ENCODE peak calls at places on chromosomes 4 and X, in eight cellular contexts. W is thyroid gland, G is GM13976, J is skeletal muscle cell, B is cardiac fibroblast, E is HFF-Myc, U is RCC 7860, S is bronchial epithelial cell. P is an unnamed sample.

GRCh38 chr4:158814636-158815035 is 45.8 kb downstream of the FNIP2 start:
- DNase-seq in J (no peak), S (no peak), E (no peak), W (no peak), B (peak), G (no peak), U (no peak), P (no peak)

GRCh38 chrX:69163936-69164741 is 1.1 kb downstream of the PJA1 start:
- DNase-seq in E (no peak), G (peak), S (no peak), W (peak), U (no peak), B (peak), J (no peak), P (peak)

GRCh38 chrX:1925053-1925481 is 310.2 kb downstream of the ASMT start:
- DNase-seq in B (no peak), U (no peak), J (no peak), S (no peak), G (no peak), W (no peak), E (no peak), P (peak)

GRCh38 chr4:38673109-38673978 is 9.3 kb downstream of the KLF3 start:
- DNase-seq in J (no peak), B (peak), S (peak), U (no peak), E (peak), W (peak), G (no peak), P (peak)

GRCh38 chr4:46270986-46271596 is 118.8 kb downstream of the GABRA2 start:
- DNase-seq in G (no peak), U (peak), W (no peak), J (no peak), S (peak), B (peak), E (no peak), P (peak)

GRCh38 chr4:38275331-38275821 is 315.2 kb downstream of the PTTG2 start:
- DNase-seq in B (no peak), E (no peak), W (peak), S (peak), U (no peak), J (no peak), G (no peak), P (peak)

GRCh38 chr4:145719752-145720624 is 40.0 kb downstream of the C4orf51 start:
- DNase-seq in U (no peak), W (peak), E (no peak), G (peak), S (no peak), J (no peak), B (no peak), P (peak)

GRCh38 chr4:44447563-44448504 is 775 bp downstream of the KCTD8 start:
- DNase-seq in U (no peak), E (no peak), B (peak), J (no peak), W (peak), G (peak), S (no peak), P (peak)

GRCh38 chr4:24104173-24104572 is 214.3 kb upstream of the PPARGC1A start:
- DNase-seq in E (no peak), J (peak), W (peak), B (peak), G (no peak), S (no peak), U (no peak), P (no peak)

GRCh38 chr4:145732895-145733880 is 53.2 kb downstream of the C4orf51 start:
- DNase-seq in B (peak), J (peak), G (peak), S (peak), W (peak), E (peak), U (peak), P (peak)

GRCh38 chr4:174217273-174218126 is 66.0 kb downstream of the FBXO8 start:
- DNase-seq in U (no peak), W (peak), G (peak), J (peak), S (no peak), B (peak), E (peak), P (no peak)

GRCh38 chr4:43456383-43456782 is 563.9 kb downstream of the GRXCR1 start:
- DNase-seq in U (peak), E (peak), W (no peak), J (peak), G (no peak), S (peak), B (peak), P (no peak)

GRCh38 chr4:139761461-139761860 is 95.8 kb downstream of the MGST2 start:
- DNase-seq in U (no peak), B (peak), S (peak), J (no peak), E (no peak), G (no peak), W (no peak), P (peak)

GRCh38 chrX:103730746-103731508 is 20.2 kb downstream of the TMEM31 start:
- DNase-seq in J (peak), S (peak), B (peak), E (peak), W (no peak), U (no peak), G (no peak), P (peak)

GRCh38 chr4:53981066-53981465 is 83.3 kb downstream of the CHIC2 start:
- DNase-seq in J (no peak), W (no peak), S (peak), G (no peak), E (no peak), B (no peak), U (no peak), P (no peak)

GRCh38 chr4:96670381-96670780 is 830.5 kb downstream of the PDHA2 start:
- DNase-seq in U (no peak), E (no peak), J (no peak), S (no peak), B (no peak), G (no peak), W (no peak), P (no peak)

GRCh38 chr4:8200302-8200975 is 1.3 kb downstream of the SH3TC1 start:
- DNase-seq in E (no peak), G (peak), J (no peak), W (peak), B (peak), U (no peak), S (peak), P (no peak)

GRCh38 chrX:116972362-116972761 is 509.6 kb upstream of the CT83 start:
- DNase-seq in G (no peak), W (no peak), B (no peak), E (no peak), S (no peak), J (no peak), U (no peak), P (no peak)

GRCh38 chr4:175996231-175996630 is 69.4 kb upstream of the WDR17 start:
- DNase-seq in B (no peak), U (no peak), G (no peak), W (no peak), S (no peak), J (no peak), E (no peak), P (no peak)

P was measured in NCI-H69.